ENCODE peak calls at places on chromosomes 12 and 14, in ten cellular contexts. C is PC-9; Y is CD8-positive, alpha-beta memory T cell; P is fibroblast of lung; T is thyroid gland; B is psoas muscle; S is heart left ventricle; R is CD4-positive, alpha-beta memory T cell; H is heart right ventricle; D is left ventricle myocardium inferior. X is an unnamed sample.

GRCh38 chr14:37583358-37584210 is 11.5 kb downstream of the FOXA1 start:
- DNase-seq in R (no peak), T (no peak), D (no peak), C (no peak), H (no peak), S (peak; percentile 47), Y (no peak), P (no peak), B (no peak), X (no peak)

GRCh38 chr14:100487304-100487703 is 99.9 kb downstream of the BEGAIN start:
- DNase-seq in D (no peak), R (no peak), Y (no peak), P (no peak), S (no peak), T (no peak), C (no peak), B (no peak), H (no peak), X (no peak)

GRCh38 chr12:22018860-22019259 is 27.2 kb upstream of the CMAS start:
- DNase-seq in R (no peak), B (no peak), S (no peak), D (no peak), H (no peak), P (peak; percentile 17), C (no peak), Y (peak; percentile 1), T (no peak), X (no peak)

GRCh38 chr12:91744613-91745012 is 401.0 kb downstream of the BTG1 start:
- DNase-seq in H (no peak), S (no peak), Y (no peak), C (no peak), P (no peak), D (no peak), T (no peak), R (no peak), B (no peak), X (no peak)

GRCh38 chr12:58346032-58346632 is 404.8 kb downstream of the ATP23 start:
- DNase-seq in C (no peak), P (peak; percentile 76), D (no peak), H (no peak), S (no peak), R (no peak), B (no peak), T (no peak), Y (no peak), X (no peak)

GRCh38 chr14:104467641-104468040 is 111.9 kb upstream of the C14orf180 start:
- DNase-seq in S (no peak), Y (no peak), C (no peak), P (no peak), T (no peak), H (no peak), R (no peak), B (no peak), D (no peak), X (no peak)

GRCh38 chr12:74689071-74689655 is 151.5 kb downstream of the ATXN7L3B start:
- DNase-seq in T (no peak), C (peak; percentile 37), S (no peak), H (no peak), B (no peak), D (no peak), R (no peak), P (peak; percentile 79), Y (peak; percentile 15), X (no peak)

GRCh38 chr12:70154087-70154486 is 89.1 kb upstream of the CNOT2 start:
- DNase-seq in H (no peak), S (no peak), C (peak; percentile 39), D (no peak), P (no peak), Y (no peak), R (no peak), T (no peak), B (no peak), X (no peak)

GRCh38 chr12:69497308-69498026 is 27.3 kb downstream of the FRS2 start:
- DNase-seq in T (peak; percentile 6), P (peak; percentile 49), C (no peak), S (no peak), H (no peak), Y (no peak), B (no peak), D (no peak), R (no peak), X (no peak)

GRCh38 chr12:80936353-80936641 is 1.4 kb downstream of the LIN7A start:
- DNase-seq in S (no peak), C (no peak), Y (no peak), P (no peak), H (no peak), R (no peak), B (no peak), T (no peak), D (no peak), X (no peak)

GRCh38 chr12:122749569-122750332 is 2.9 kb upstream of the DENR start:
- DNase-seq in D (no peak), H (no peak), B (no peak), P (no peak), C (no peak), S (no peak), R (no peak), Y (no peak), T (no peak), X (no peak)

GRCh38 chr12:81167694-81168093 is 89.8 kb downstream of the ACSS3 start:
- DNase-seq in Y (no peak), T (no peak), S (no peak), H (no peak), R (no peak), B (no peak), D (no peak), P (no peak), C (no peak), X (no peak)

GRCh38 chr14:37994846-37995372 is 212.8 kb upstream of the SSTR1 start:
- DNase-seq in C (no peak), T (no peak), S (no peak), H (no peak), B (no peak), Y (no peak), D (no peak), R (no peak), P (no peak), X (no peak)

GRCh38 chr14:96631030-96631429 is 128.8 kb downstream of the PAPOLA start:
- DNase-seq in B (no peak), S (no peak), P (no peak), C (no peak), Y (no peak), R (no peak), H (no peak), D (no peak), T (no peak), X (no peak)

GRCh38 chr12:32027684-32028355 is 68.6 kb downstream of the RESF1 start:
- DNase-seq in T (no peak), S (no peak), H (no peak), R (no peak), P (no peak), C (no peak), Y (no peak), B (no peak), D (no peak), X (no peak)

GRCh38 chr14:55191881-55192616 is 664 bp upstream of the DLGAP5 start:
- DNase-seq in T (no peak), B (no peak), H (no peak), R (no peak), C (no peak), S (no peak), Y (no peak), D (no peak), P (peak; percentile 22), X (no peak)

GRCh38 chr14:19775587-19775986 is 2.3 kb downstream of the OR4M1 start:
- DNase-seq in P (no peak), D (no peak), B (no peak), H (no peak), C (no peak), S (no peak), T (no peak), R (no peak), Y (no peak), X (no peak)

DNA sequence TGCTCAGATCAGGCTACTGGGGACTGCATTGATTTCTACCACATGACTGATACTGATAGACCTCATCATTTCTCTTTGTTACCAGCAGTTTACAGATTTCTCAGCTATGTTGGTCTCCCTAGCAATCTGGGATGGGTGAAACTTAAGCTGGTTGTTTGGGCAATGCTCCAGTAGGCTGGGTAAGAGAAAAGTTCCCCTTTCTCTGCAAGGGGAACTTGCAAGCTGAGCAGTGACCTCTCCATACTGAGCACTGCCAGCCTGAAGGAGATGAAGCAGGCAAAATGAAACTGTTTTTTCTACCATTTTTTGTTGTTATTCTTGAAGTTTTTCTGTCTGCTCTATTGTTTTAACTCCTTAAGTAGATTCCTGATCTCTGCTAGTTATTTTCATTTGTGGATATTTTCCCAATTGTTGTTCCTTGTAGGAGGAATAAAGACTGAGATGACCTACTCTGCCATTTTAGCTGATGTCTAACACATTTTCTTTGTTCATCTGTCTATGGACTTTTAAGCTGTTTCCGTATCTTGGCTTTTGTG is 1.3 kb upstream of the OR4M1 start:
- DNase-seq in P (no peak), D (no peak), C (no peak), H (no peak), T (no peak), Y (no peak), B (no peak), S (no peak), R (no peak), X (no peak)
- H3K9me3 ChIP-seq in P (no peaks in the 10 kb centered on the region), D (peaks cover 18% of the 10 kb centered on the region), C (no peaks in the 10 kb centered on the region), H (no peaks in the 10 kb centered on the region), T (no peaks in the 10 kb centered on the region), Y (no peaks in the 10 kb centered on the region), B (no peaks in the 10 kb centered on the region), S (no peaks in the 10 kb centered on the region), R (no peaks in the 10 kb centered on the region), X (no peaks in the 10 kb centered on the region)

GRCh38 chr12:50914872-50915484 is 37.4 kb upstream of the HIGD1C start:
- DNase-seq in B (no peak), D (no peak), H (no peak), S (no peak), Y (no peak), R (no peak), T (no peak), C (no peak), P (no peak), X (no peak)
- H3K9me3 ChIP-seq in B (peaks cover 24% of the 10 kb centered on the region), D (peaks cover 64% of the 10 kb centered on the region), H (peaks cover 43% of the 10 kb centered on the region), S (peaks cover 2% of the 10 kb centered on the region), Y (peaks cover 3% of the 10 kb centered on the region), R (peaks cover 7% of the 10 kb centered on the region), T (no peaks in the 10 kb centered on the region), C (no peaks in the 10 kb centered on the region), P (no peaks in the 10 kb centered on the region), X (no peaks in the 10 kb centered on the region)

GRCh38 chr12:126602611-126603010 is 1537.4 kb downstream of the AACS start:
- DNase-seq in Y (no peak), R (no peak), D (no peak), P (no peak), T (no peak), H (no peak), S (no peak), B (no peak), C (no peak), X (no peak)
- H3K9me3 ChIP-seq in Y (no peaks in the 10 kb centered on the region), R (no peaks in the 10 kb centered on the region), D (no peaks in the 10 kb centered on the region), P (no peaks in the 10 kb centered on the region), T (no peaks in the 10 kb centered on the region), H (no peaks in the 10 kb centered on the region), S (no peaks in the 10 kb centered on the region), B (no peaks in the 10 kb centered on the region), C (no peaks in the 10 kb centered on the region), X (no peaks in the 10 kb centered on the region)

DNA sequence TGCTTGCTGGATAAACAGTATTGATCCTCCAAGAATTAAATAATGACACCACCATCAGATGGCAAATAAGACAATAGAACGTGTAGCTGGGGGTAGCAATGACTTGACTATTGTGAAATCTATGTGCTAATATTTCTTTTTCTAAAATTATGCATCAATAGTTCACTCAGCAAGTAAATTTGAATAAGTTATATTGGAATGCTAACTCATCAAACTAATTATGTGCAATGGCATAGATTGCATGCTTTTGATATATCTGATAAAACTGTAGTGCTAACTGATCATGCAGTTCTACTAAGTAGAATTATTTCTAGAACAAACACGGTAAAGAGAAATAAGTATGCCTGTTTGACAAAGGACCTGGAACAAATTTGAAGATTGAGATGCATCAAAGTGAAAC is 474.4 kb downstream of the NOVA1 start:
- DNase-seq in Y (no peak), T (no peak), H (no peak), S (no peak), D (no peak), B (no peak), C (no peak), P (no peak), R (no peak), X (no peak)
- H3K9me3 ChIP-seq in Y (no peaks in the 10 kb centered on the region), T (no peaks in the 10 kb centered on the region), H (no peaks in the 10 kb centered on the region), S (no peaks in the 10 kb centered on the region), D (no peaks in the 10 kb centered on the region), B (no peaks in the 10 kb centered on the region), C (no peaks in the 10 kb centered on the region), P (no peaks in the 10 kb centered on the region), R (no peaks in the 10 kb centered on the region), X (peaks cover 4% of the 10 kb centered on the region)

X was measured in T-helper 17 cell.